ENCODE peak calls at places on chromosome 16, in four cellular contexts. Y is GM12878, G is SK-N-SH, L is H1. A is an unnamed sample.

GRCh38 chr16:82459580-82460256 is 167.1 kb upstream of the CDH13 start:
- DNase-seq in Y (no peak), G (no peak), L (no peak), A (no peak)

GRCh38 chr16:17555176-17555575 is 84.4 kb upstream of the XYLT1 start:
- DNase-seq in Y (no peak), G (no peak), L (no peak), A (no peak)

GRCh38 chr16:59192551-59193199 is 458.6 kb upstream of the GOT2 start:
- DNase-seq in Y (no peak), G (peak), L (no peak), A (peak)

GRCh38 chr16:74455619-74456289 is 34.5 kb upstream of the CLEC18B start:
- DNase-seq in Y (no peak), G (no peak), L (no peak), A (peak)

GRCh38 chr16:71703324-71703723 is 21.2 kb downstream of the PHLPP2 start:
- DNase-seq in Y (no peak), G (no peak), L (no peak), A (no peak)

GRCh38 chr16:3131755-3132377 is 3.0 kb upstream of the ZNF213 start:
- DNase-seq in Y (no peak), G (peak), L (no peak), A (peak)

GRCh38 chr16:35510701-35511100 is 2051.3 kb downstream of the TP53TG3F start:
- DNase-seq in Y (no peak), G (no peak), L (no peak), A (no peak)

GRCh38 chr16:519841-520687 is 7.4 kb upstream of the CAPN15 start:
- DNase-seq in Y (no peak), G (no peak), L (no peak), A (no peak)

GRCh38 chr16:27718136-27718766 is 168.3 kb downstream of the KATNIP start:
- DNase-seq in Y (no peak), G (no peak), L (no peak), A (peak)

GRCh38 chr16:80924372-80924978 is 82.2 kb downstream of the CMC2 start:
- DNase-seq in Y (no peak), G (peak), L (peak), A (peak)

GRCh38 chr16:75130150-75130771 is 13.7 kb upstream of the LDHD start:
- DNase-seq in Y (no peak), G (no peak), L (no peak), A (peak)

GRCh38 chr16:74623214-74623842 is 16.4 kb upstream of the GLG1 start:
- DNase-seq in Y (no peak), G (peak), L (no peak), A (peak)

GRCh38 chr16:16005725-16006124 is 56.3 kb downstream of the ABCC1 start:
- DNase-seq in Y (no peak), G (no peak), L (no peak), A (no peak)

GRCh38 chr16:16006650-16007049 is 57.2 kb downstream of the ABCC1 start:
- DNase-seq in Y (no peak), G (no peak), L (no peak), A (no peak)

GRCh38 chr16:16001856-16002255 is 52.4 kb downstream of the ABCC1 start:
- DNase-seq in Y (no peak), G (no peak), L (no peak), A (no peak)

GRCh38 chr16:16003719-16004313 is 54.4 kb downstream of the ABCC1 start:
- DNase-seq in Y (no peak), G (no peak), L (no peak), A (no peak)

DNA sequence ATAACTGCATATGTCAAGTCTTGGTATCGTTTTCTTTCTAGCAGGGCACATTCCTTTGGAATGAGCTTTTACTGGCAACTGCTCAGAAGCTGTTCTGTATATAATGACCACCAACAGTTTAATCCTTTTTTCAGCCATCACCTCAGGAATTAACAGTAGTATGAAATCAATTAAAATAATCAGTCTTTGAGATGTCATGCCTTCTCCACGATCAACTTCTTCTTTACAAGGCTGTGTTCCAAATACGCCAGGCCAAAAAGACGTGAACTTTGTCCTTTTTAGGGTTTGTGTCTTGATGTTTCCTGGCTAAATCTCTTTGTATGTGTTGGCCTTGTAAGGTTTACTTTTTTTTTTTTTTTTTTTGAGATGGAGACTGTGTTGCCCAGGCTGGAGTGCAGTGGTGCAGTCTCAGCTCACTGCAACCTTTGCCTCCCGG is 54.9 kb downstream of the ABCC1 start:
- DNase-seq in Y (no peak), G (no peak), L (no peak), A (no peak)
- H3K27ac ChIP-seq in Y (no peak), G (peak), L (no peak), A (no peak)

GRCh38 chr16:9946022-9946720 is 236.1 kb downstream of the GRIN2A start:
- DNase-seq in Y (no peak), G (no peak), L (peak), A (no peak)
- TF ChIP-seq TCF12 in Y (no peak), G (no peak), L (peak), A (no peak)

GRCh38 chr16:67914758-67915622 is 16.7 kb downstream of the CTRL start:
- DNase-seq in Y (no peak), G (peak), L (no peak), A (no peak)

GRCh38 chr16:67917852-67918236 is 13.8 kb downstream of the CTRL start:
- DNase-seq in Y (no peak), G (no peak), L (no peak), A (peak)

GRCh38 chr16:67915831-67916723 is 15.6 kb downstream of the CTRL start:
- DNase-seq in Y (no peak), G (peak), L (no peak), A (peak)

GRCh38 chr16:67919618-67920210 is 11.9 kb downstream of the CTRL start:
- DNase-seq in Y (no peak), G (no peak), L (no peak), A (no peak)

GRCh38 chr16:67917140-67917851 is 14.4 kb downstream of the CTRL start:
- DNase-seq in Y (no peak), G (no peak), L (no peak), A (no peak)
- TF ChIP-seq GABPA in Y (no peak), G (no peak), L (no peak), A (no peak)

GRCh38 chr16:29290631-29291247 is 115.8 kb downstream of the NPIPB11 start:
- DNase-seq in Y (peak), G (no peak), L (peak), A (peak)
- H3K27ac ChIP-seq in Y (no peak), G (peak), L (no peak), A (no peak)